ENCODE peak calls at places on chromosome 7, in eight cellular contexts. N is kidney; H is ovary; S is GM23248; Q is substantia nigra; I is CD4-positive, alpha-beta T cell; E is OCI-LY7; D is RWPE1. B is an unnamed sample.

GRCh38 chr7:69564454-69565417 is 33.5 kb upstream of the AUTS2 start:
- DNase-seq in N (no peak), H (peak; percentile 21), S (peak; percentile 38), Q (peak; percentile 72), I (no peak), E (peak; percentile 48), D (no peak), B (no peak)

GRCh38 chr7:30548762-30549344 is 44.2 kb upstream of the GGCT start:
- DNase-seq in N (no peak), H (peak; percentile 59), S (peak; percentile 83), Q (peak; percentile 61), I (no peak), E (peak; percentile 61), D (peak; percentile 76), B (no peak)

GRCh38 chr7:116834815-116835533 is 27.4 kb upstream of the CAPZA2 start:
- DNase-seq in N (no peak), H (no peak), S (peak; percentile 86), Q (no peak), I (no peak), E (no peak), D (peak; percentile 61), B (no peak)

GRCh38 chr7:15581352-15581951 is 19.6 kb upstream of the AGMO start:
- DNase-seq in N (no peak), H (no peak), S (no peak), Q (no peak), I (no peak), E (no peak), D (no peak), B (no peak)

GRCh38 chr7:122262246-122262645 is 42.3 kb downstream of the FEZF1 start:
- DNase-seq in N (no peak), H (no peak), S (no peak), Q (no peak), I (no peak), E (no peak), D (no peak), B (no peak)

GRCh38 chr7:132190683-132191082 is 385.6 kb downstream of the PLXNA4 start:
- DNase-seq in N (peak; percentile 37), H (no peak), S (no peak), Q (no peak), I (no peak), E (no peak), D (no peak), B (no peak)

GRCh38 chr7:39054731-39055130 is 77.0 kb downstream of the POU6F2 start:
- DNase-seq in N (no peak), H (no peak), S (no peak), Q (no peak), I (no peak), E (no peak), D (no peak), B (no peak)

GRCh38 chr7:139676390-139676789 is 101.4 kb downstream of the HIPK2 start:
- DNase-seq in N (no peak), H (no peak), S (no peak), Q (no peak), I (no peak), E (no peak), D (no peak), B (no peak)

GRCh38 chr7:112010994-112011393 is 195.2 kb downstream of the DOCK4 start:
- DNase-seq in N (no peak), H (no peak), S (no peak), Q (no peak), I (no peak), E (no peak), D (no peak), B (no peak)

DNA sequence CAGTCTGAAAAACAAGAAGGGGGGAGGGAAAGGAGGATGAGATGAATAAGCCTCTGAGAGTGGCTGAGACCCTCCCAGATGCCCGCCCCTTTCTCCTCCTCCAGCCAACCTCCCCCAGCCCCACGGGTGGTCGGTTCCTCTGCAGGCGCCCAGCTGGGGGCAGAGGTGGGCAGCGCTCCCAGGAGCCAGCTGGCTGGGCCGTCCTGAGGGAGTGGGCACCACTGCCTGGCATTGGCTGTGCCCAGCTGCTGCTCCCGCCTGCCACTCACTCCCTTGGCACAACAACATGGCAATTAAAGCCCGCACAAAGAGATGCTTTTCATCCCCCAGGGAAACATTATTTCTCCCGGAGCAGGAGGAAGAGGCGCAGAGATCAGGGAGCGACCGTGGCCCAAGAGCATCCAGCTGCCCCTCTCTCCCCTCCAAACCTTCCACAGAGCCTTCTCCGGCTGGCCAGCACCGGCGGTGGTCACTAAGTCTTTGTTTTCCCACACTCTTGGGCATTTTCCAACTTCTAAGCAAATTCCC is 107.2 kb downstream of the SPDYE5 start:
- DNase-seq in N (peak; percentile 80), H (peak; percentile 61), S (no peak), Q (peak; percentile 93), I (no peak), E (no peak), D (no peak), B (no peak)
- H3K27ac ChIP-seq in N (peak overlapping the region; percentile 57), H (no peak overlapping the region), S (no peak overlapping the region), Q (peak overlapping the region; percentile 95), I (no peak overlapping the region), E (no peak overlapping the region), D (no peak overlapping the region), B (no peak overlapping the region)

GRCh38 chr7:1920886-1921285 is 250.8 kb downstream of the ELFN1 start:
- DNase-seq in N (peak; percentile 55), H (no peak), S (no peak), Q (no peak), I (no peak), E (no peak), D (no peak), B (no peak)
- H3K27ac ChIP-seq in N (no peak overlapping the region), H (no peak overlapping the region), S (no peak overlapping the region), Q (no peak overlapping the region), I (no peak overlapping the region), E (no peak overlapping the region), D (no peak overlapping the region), B (no peak overlapping the region)

GRCh38 chr7:50332241-50333176 is 28.0 kb downstream of the IKZF1 start:
- DNase-seq in N (no peak), H (no peak), S (no peak), Q (no peak), I (no peak), E (no peak), D (no peak), B (no peak)

GRCh38 chr7:50330701-50331100 is 26.2 kb downstream of the IKZF1 start:
- DNase-seq in N (no peak), H (no peak), S (no peak), Q (no peak), I (no peak), E (peak; percentile 55), D (no peak), B (no peak)

GRCh38 chr7:50333266-50333665 is 28.8 kb downstream of the IKZF1 start:
- DNase-seq in N (no peak), H (no peak), S (no peak), Q (no peak), I (no peak), E (peak; percentile 45), D (no peak), B (no peak)

GRCh38 chr7:50330254-50330653 is 25.7 kb downstream of the IKZF1 start:
- DNase-seq in N (no peak), H (no peak), S (no peak), Q (no peak), I (no peak), E (no peak), D (no peak), B (no peak)

GRCh38 chr7:50331564-50332208 is 27.2 kb downstream of the IKZF1 start:
- DNase-seq in N (no peak), H (no peak), S (no peak), Q (no peak), I (no peak), E (peak; percentile 74), D (no peak), B (no peak)
- H3K27ac ChIP-seq in N (no peak overlapping the region), H (no peak overlapping the region), S (no peak overlapping the region), Q (no peak overlapping the region), I (peak overlapping the region; percentile 87), E (peak overlapping the region; percentile 80), D (no peak overlapping the region), B (no peak overlapping the region)

DNA sequence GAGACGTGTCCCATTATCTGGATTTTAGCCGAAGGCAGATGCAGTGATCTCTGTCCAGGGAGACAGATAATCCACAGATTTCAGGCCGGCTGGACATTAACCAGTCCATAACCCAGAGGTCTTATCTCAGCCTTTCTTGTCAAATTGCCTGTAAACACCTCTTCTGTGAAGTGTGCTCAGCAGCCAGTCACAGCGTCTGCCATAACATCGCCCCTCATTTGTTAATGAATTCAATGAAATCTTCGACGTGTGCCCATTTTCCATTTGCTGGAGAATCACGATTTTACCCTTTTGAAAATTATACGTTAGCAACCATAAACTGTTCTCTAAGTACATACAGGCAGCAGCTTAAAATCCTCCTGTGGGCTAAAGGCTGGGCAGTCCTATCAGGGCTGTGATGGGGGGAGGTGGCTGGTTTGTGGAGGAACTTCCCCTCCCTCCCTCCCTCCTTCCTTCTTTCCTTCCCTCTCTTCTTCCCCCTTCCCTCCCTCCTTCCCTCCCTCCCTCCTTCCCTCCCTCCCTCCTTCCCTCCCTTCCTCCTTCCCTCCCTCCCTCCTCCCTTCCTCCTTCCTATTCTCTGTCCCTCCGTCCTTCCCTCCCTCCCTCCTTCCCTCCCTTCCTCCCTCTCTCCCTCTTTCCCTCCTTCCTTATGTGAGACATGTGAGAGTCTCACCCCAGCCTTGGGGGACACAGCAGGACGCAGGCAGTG is 26.6 kb upstream of the FAM20C start:
- DNase-seq in N (no peak), H (no peak), S (no peak), Q (no peak), I (no peak), E (no peak), D (no peak), B (no peak)
- H3K27ac ChIP-seq in N (peak overlapping the region; percentile 41), H (no peak overlapping the region), S (no peak overlapping the region), Q (peak overlapping the region; percentile 58), I (no peak overlapping the region), E (no peak overlapping the region), D (no peak overlapping the region), B (no peak overlapping the region)

B was measured in RWPE2.